ENCODE peak calls at places on chromosomes 6 and 20, in five cellular contexts. C is stromal cell of bone marrow, Z is progenitor cell of endocrine pancreas, I is WTC11, V is anterior cingulate cortex. M is an unnamed sample.

GRCh38 chr6:6284231-6284966 is 36.1 kb downstream of the F13A1 start:
- DNase-seq in C (no peak), Z (no peak), I (no peak), V (no peak), M (no peak)

GRCh38 chr6:121237859-121238258 is 96.4 kb downstream of the TBC1D32 start:
- DNase-seq in C (no peak), Z (no peak), I (no peak), V (no peak), M (no peak)

GRCh38 chr20:50762435-50763201 is 31.2 kb downstream of the PARD6B start:
- DNase-seq in C (peak; percentile 40), Z (no peak), I (no peak), V (peak; percentile 79), M (no peak)

GRCh38 chr6:152594726-152595125 is 42.4 kb downstream of the SYNE1 start:
- DNase-seq in C (no peak), Z (no peak), I (no peak), V (no peak), M (no peak)

GRCh38 chr20:50120935-50121693 is 8.2 kb upstream of the UBE2V1 start:
- DNase-seq in C (no peak), Z (no peak), I (peak; percentile 70), V (peak; percentile 47), M (no peak)

GRCh38 chr20:6562111-6562510 is 205.4 kb upstream of the BMP2 start:
- DNase-seq in C (peak; percentile 11), Z (no peak), I (no peak), V (no peak), M (no peak)

GRCh38 chr20:58660855-58661254 is 9.8 kb downstream of the STX16 start:
- DNase-seq in C (no peak), Z (no peak), I (no peak), V (no peak), M (no peak)

GRCh38 chr6:111230351-111231077 is 143.2 kb downstream of the SLC16A10 start:
- DNase-seq in C (peak; percentile 63), Z (no peak), I (no peak), V (no peak), M (no peak)

GRCh38 chr6:63478751-63479150 is 93.5 kb upstream of the LOC128125822 start:
- DNase-seq in C (no peak), Z (no peak), I (no peak), V (no peak), M (no peak)

GRCh38 chr6:161101517-161101916 is 109.9 kb downstream of the MAP3K4 start:
- DNase-seq in C (no peak), Z (no peak), I (peak; percentile 25), V (no peak), M (no peak)

GRCh38 chr20:13788167-13788834 is 3.5 kb downstream of the NDUFAF5 start:
- DNase-seq in C (no peak), Z (no peak), I (peak; percentile 49), V (peak; percentile 28), M (peak; percentile 25)

GRCh38 chr6:52077961-52078613 is 9.3 kb downstream of the PKHD1 start:
- DNase-seq in C (no peak), Z (no peak), I (no peak), V (no peak), M (no peak)

GRCh38 chr6:75436869-75437268 is 56.7 kb downstream of the FILIP1 start:
- DNase-seq in C (no peak), Z (no peak), I (no peak), V (no peak), M (no peak)

GRCh38 chr6:41428402-41428994 is 93.1 kb downstream of the NCR2 start:
- DNase-seq in C (no peak), Z (no peak), I (no peak), V (no peak), M (no peak)

GRCh38 chr6:24391756-24392405 is 10.9 kb upstream of the MRS2 start:
- DNase-seq in C (no peak), Z (no peak), I (no peak), V (no peak), M (no peak)

GRCh38 chr20:58065508-58066361 is 162.7 kb downstream of the ANKRD60 start:
- DNase-seq in C (no peak), Z (no peak), I (no peak), V (no peak), M (no peak)

GRCh38 chr20:856361-856775 is 22.9 kb downstream of the FAM110A start:
- DNase-seq in C (peak; percentile 41), Z (no peak), I (no peak), V (no peak), M (no peak)

GRCh38 chr6:128919412-128919811 is 36.5 kb downstream of the LAMA2 start:
- DNase-seq in C (peak; percentile 57), Z (no peak), I (no peak), V (no peak), M (no peak)

GRCh38 chr6:83311231-83311630 is 118.1 kb downstream of the RWDD2A start:
- DNase-seq in C (no peak), Z (no peak), I (no peak), V (no peak), M (no peak)

GRCh38 chr6:410555-411395 is 19.2 kb downstream of the IRF4 start:
- DNase-seq in C (no peak), Z (no peak), I (no peak), V (no peak), M (no peak)

GRCh38 chr6:105596284-105596755 is 193.4 kb upstream of the PREP start:
- DNase-seq in C (peak; percentile 88), Z (no peak), I (no peak), V (no peak), M (no peak)

GRCh38 chr6:159826968-159827647 is 27.0 kb downstream of the PNLDC1 start:
- DNase-seq in C (no peak), Z (no peak), I (no peak), V (no peak), M (no peak)

GRCh38 chr6:121436966-121437756 is 1.7 kb downstream of the GJA1 start:
- DNase-seq in C (no peak), Z (peak; percentile 39), I (peak; percentile 54), V (no peak), M (no peak)

GRCh38 chr6:52053038-52053704 is 34.2 kb downstream of the PKHD1 start:
- DNase-seq in C (no peak), Z (no peak), I (no peak), V (no peak), M (no peak)

GRCh38 chr6:167345960-167346359 is 21.1 kb downstream of the TTLL2 start:
- DNase-seq in C (no peak), Z (no peak), I (no peak), V (no peak), M (no peak)

GRCh38 chr20:38218566-38218885 is 42.0 kb downstream of the KIAA1755 start:
- DNase-seq in C (no peak), Z (no peak), I (no peak), V (no peak), M (no peak)

GRCh38 chr20:50283922-50284810 is 93.5 kb downstream of the CEBPB start:
- DNase-seq in C (no peak), Z (no peak), I (no peak), V (no peak), M (no peak)

GRCh38 chr6:3648724-3649123 is 102.8 kb downstream of the PXDC1 start:
- DNase-seq in C (no peak), Z (no peak), I (no peak), V (no peak), M (no peak)

M was measured in NT2/D1.